ENCODE peak calls at places on chromosome 11, in seven cellular contexts. One of them, this sample, is unnamed.

GRCh38 chr11:456533-456932 is 6.5 kb downstream of the PTDSS2 start:
- DNase-seq in osteoblast: peak
- DNase-seq in neuronal stem cell: no peak
- DNase-seq in mammary epithelial cell: no peak
- DNase-seq in hepatocyte: no peak
- DNase-seq in neural progenitor cell: no peak
- DNase-seq in IMR-90: no peak
- DNase-seq in this sample: no peak

GRCh38 chr11:102912482-102912830 is 37.7 kb upstream of the MMP12 start:
- DNase-seq in osteoblast: no peak
- DNase-seq in neuronal stem cell: no peak
- DNase-seq in mammary epithelial cell: peak
- DNase-seq in hepatocyte: no peak
- DNase-seq in neural progenitor cell: no peak
- DNase-seq in IMR-90: peak
- DNase-seq in this sample: no peak

GRCh38 chr11:72787262-72788104 is 6.4 kb downstream of the STARD10 start:
- DNase-seq in osteoblast: peak
- DNase-seq in neuronal stem cell: no peak
- DNase-seq in mammary epithelial cell: no peak
- DNase-seq in hepatocyte: peak
- DNase-seq in neural progenitor cell: peak
- DNase-seq in IMR-90: no peak
- DNase-seq in this sample: no peak

GRCh38 chr11:57357827-57358226 is 19.7 kb downstream of the P2RX3 start:
- DNase-seq in osteoblast: peak
- DNase-seq in neuronal stem cell: no peak
- DNase-seq in mammary epithelial cell: no peak
- DNase-seq in hepatocyte: peak
- DNase-seq in neural progenitor cell: no peak
- DNase-seq in IMR-90: peak
- DNase-seq in this sample: no peak

GRCh38 chr11:58059011-58059358 is 28.2 kb downstream of the OR6Q1 start:
- DNase-seq in osteoblast: peak
- DNase-seq in neuronal stem cell: peak
- DNase-seq in mammary epithelial cell: peak
- DNase-seq in hepatocyte: peak
- DNase-seq in neural progenitor cell: peak
- DNase-seq in IMR-90: peak
- DNase-seq in this sample: peak

GRCh38 chr11:28976801-28977145 is 868.6 kb downstream of the METTL15 start:
- DNase-seq in osteoblast: no peak
- DNase-seq in neuronal stem cell: no peak
- DNase-seq in mammary epithelial cell: no peak
- DNase-seq in hepatocyte: peak
- DNase-seq in neural progenitor cell: no peak
- DNase-seq in IMR-90: no peak
- DNase-seq in this sample: peak

GRCh38 chr11:120052196-120052775 is 85.6 kb downstream of the TRIM29 start:
- DNase-seq in osteoblast: no peak
- DNase-seq in neuronal stem cell: no peak
- DNase-seq in mammary epithelial cell: no peak
- DNase-seq in hepatocyte: no peak
- DNase-seq in neural progenitor cell: no peak
- DNase-seq in IMR-90: no peak
- DNase-seq in this sample: no peak

GRCh38 chr11:73982595-73982989 is at the start of gene UCP2:
- DNase-seq in osteoblast: peak
- DNase-seq in neuronal stem cell: no peak
- DNase-seq in mammary epithelial cell: no peak
- DNase-seq in hepatocyte: peak
- DNase-seq in neural progenitor cell: peak
- DNase-seq in IMR-90: peak
- DNase-seq in this sample: peak

GRCh38 chr11:79481795-79482194 is 41.0 kb upstream of the TENM4 start:
- DNase-seq in osteoblast: no peak
- DNase-seq in neuronal stem cell: no peak
- DNase-seq in mammary epithelial cell: no peak
- DNase-seq in hepatocyte: no peak
- DNase-seq in neural progenitor cell: no peak
- DNase-seq in IMR-90: no peak
- DNase-seq in this sample: no peak
- H2AFZ ChIP-seq in osteoblast: no peak
- H2AFZ ChIP-seq in neuronal stem cell: no peak
- H2AFZ ChIP-seq in mammary epithelial cell: no peak
- H2AFZ ChIP-seq in hepatocyte: no peak
- H2AFZ ChIP-seq in neural progenitor cell: no peak
- H2AFZ ChIP-seq in IMR-90: no peak
- H2AFZ ChIP-seq in this sample: no peak

GRCh38 chr11:67286621-67287333 is 2.3 kb upstream of the ANKRD13D start:
- DNase-seq in osteoblast: peak
- DNase-seq in neuronal stem cell: no peak
- DNase-seq in mammary epithelial cell: no peak
- DNase-seq in hepatocyte: no peak
- DNase-seq in neural progenitor cell: no peak
- DNase-seq in IMR-90: no peak
- DNase-seq in this sample: no peak

GRCh38 chr11:67282876-67283371 is 6.2 kb upstream of the ANKRD13D start:
- DNase-seq in osteoblast: peak
- DNase-seq in neuronal stem cell: no peak
- DNase-seq in mammary epithelial cell: no peak
- DNase-seq in hepatocyte: no peak
- DNase-seq in neural progenitor cell: no peak
- DNase-seq in IMR-90: no peak
- DNase-seq in this sample: no peak

GRCh38 chr11:67285541-67286498 is 3.3 kb upstream of the ANKRD13D start:
- DNase-seq in osteoblast: peak
- DNase-seq in neuronal stem cell: no peak
- DNase-seq in mammary epithelial cell: no peak
- DNase-seq in hepatocyte: no peak
- DNase-seq in neural progenitor cell: no peak
- DNase-seq in IMR-90: no peak
- DNase-seq in this sample: no peak

GRCh38 chr11:67283490-67283963 is 5.6 kb upstream of the ANKRD13D start:
- DNase-seq in osteoblast: peak
- DNase-seq in neuronal stem cell: no peak
- DNase-seq in mammary epithelial cell: no peak
- DNase-seq in hepatocyte: no peak
- DNase-seq in neural progenitor cell: no peak
- DNase-seq in IMR-90: no peak
- DNase-seq in this sample: no peak

GRCh38 chr11:67284811-67285540 is 4.1 kb upstream of the ANKRD13D start:
- DNase-seq in osteoblast: peak
- DNase-seq in neuronal stem cell: no peak
- DNase-seq in mammary epithelial cell: no peak
- DNase-seq in hepatocyte: no peak
- DNase-seq in neural progenitor cell: no peak
- DNase-seq in IMR-90: no peak
- DNase-seq in this sample: no peak
- H3K27ac ChIP-seq in osteoblast: no peak
- H3K27ac ChIP-seq in neuronal stem cell: no peak
- H3K27ac ChIP-seq in mammary epithelial cell: no peak
- H3K27ac ChIP-seq in hepatocyte: no peak
- H3K27ac ChIP-seq in neural progenitor cell: no peak
- H3K27ac ChIP-seq in IMR-90: no peak
- H3K27ac ChIP-seq in this sample: no peak

GRCh38 chr11:69639843-69640242 is 1.1 kb upstream of the CCND1 start:
- DNase-seq in osteoblast: no peak
- DNase-seq in neuronal stem cell: no peak
- DNase-seq in mammary epithelial cell: no peak
- DNase-seq in hepatocyte: no peak
- DNase-seq in neural progenitor cell: no peak
- DNase-seq in IMR-90: no peak
- DNase-seq in this sample: no peak
- H3K4me3 ChIP-seq in osteoblast: peak
- H3K4me3 ChIP-seq in neuronal stem cell: peak
- H3K4me3 ChIP-seq in mammary epithelial cell: peak
- H3K4me3 ChIP-seq in hepatocyte: peak
- H3K4me3 ChIP-seq in neural progenitor cell: peak
- H3K4me3 ChIP-seq in IMR-90: peak
- H3K4me3 ChIP-seq in this sample: peak

GRCh38 chr11:4699697-4700435 is 2.2 kb upstream of the OR51E2 start:
- DNase-seq in osteoblast: no peak
- DNase-seq in neuronal stem cell: no peak
- DNase-seq in mammary epithelial cell: no peak
- DNase-seq in hepatocyte: no peak
- DNase-seq in neural progenitor cell: no peak
- DNase-seq in IMR-90: no peak
- DNase-seq in this sample: no peak
- H2AFZ ChIP-seq in osteoblast: no peak
- H2AFZ ChIP-seq in neuronal stem cell: no peak
- H2AFZ ChIP-seq in mammary epithelial cell: no peak
- H2AFZ ChIP-seq in hepatocyte: no peak
- H2AFZ ChIP-seq in neural progenitor cell: no peak
- H2AFZ ChIP-seq in IMR-90: no peak
- H2AFZ ChIP-seq in this sample: no peak

GRCh38 chr11:2459796-2460531 is 15.2 kb downstream of the KCNQ1 start:
- DNase-seq in osteoblast: peak
- DNase-seq in neuronal stem cell: no peak
- DNase-seq in mammary epithelial cell: no peak
- DNase-seq in hepatocyte: no peak
- DNase-seq in neural progenitor cell: no peak
- DNase-seq in IMR-90: no peak
- DNase-seq in this sample: no peak
- H3K27ac ChIP-seq in osteoblast: no peak
- H3K27ac ChIP-seq in neuronal stem cell: no peak
- H3K27ac ChIP-seq in mammary epithelial cell: no peak
- H3K27ac ChIP-seq in hepatocyte: no peak
- H3K27ac ChIP-seq in neural progenitor cell: no peak
- H3K27ac ChIP-seq in IMR-90: no peak
- H3K27ac ChIP-seq in this sample: no peak

GRCh38 chr11:113833151-113833550 is 42.2 kb downstream of the USP28 start:
- DNase-seq in osteoblast: no peak
- DNase-seq in neuronal stem cell: no peak
- DNase-seq in mammary epithelial cell: peak
- DNase-seq in hepatocyte: no peak
- DNase-seq in neural progenitor cell: no peak
- DNase-seq in IMR-90: no peak
- DNase-seq in this sample: no peak

GRCh38 chr11:113835306-113835705 is 40.1 kb downstream of the USP28 start:
- DNase-seq in osteoblast: no peak
- DNase-seq in neuronal stem cell: no peak
- DNase-seq in mammary epithelial cell: no peak
- DNase-seq in hepatocyte: no peak
- DNase-seq in neural progenitor cell: no peak
- DNase-seq in IMR-90: no peak
- DNase-seq in this sample: no peak

GRCh38 chr11:113828186-113828585 is 47.2 kb downstream of the USP28 start:
- DNase-seq in osteoblast: no peak
- DNase-seq in neuronal stem cell: no peak
- DNase-seq in mammary epithelial cell: no peak
- DNase-seq in hepatocyte: no peak
- DNase-seq in neural progenitor cell: no peak
- DNase-seq in IMR-90: no peak
- DNase-seq in this sample: no peak

GRCh38 chr11:113831314-113831713 is 44.1 kb downstream of the USP28 start:
- DNase-seq in osteoblast: no peak
- DNase-seq in neuronal stem cell: no peak
- DNase-seq in mammary epithelial cell: no peak
- DNase-seq in hepatocyte: no peak
- DNase-seq in neural progenitor cell: no peak
- DNase-seq in IMR-90: no peak
- DNase-seq in this sample: no peak
- H3K4me3 ChIP-seq in osteoblast: no peak
- H3K4me3 ChIP-seq in neuronal stem cell: no peak
- H3K4me3 ChIP-seq in mammary epithelial cell: no peak
- H3K4me3 ChIP-seq in hepatocyte: no peak
- H3K4me3 ChIP-seq in neural progenitor cell: no peak
- H3K4me3 ChIP-seq in IMR-90: no peak
- H3K4me3 ChIP-seq in this sample: no peak

DNA sequence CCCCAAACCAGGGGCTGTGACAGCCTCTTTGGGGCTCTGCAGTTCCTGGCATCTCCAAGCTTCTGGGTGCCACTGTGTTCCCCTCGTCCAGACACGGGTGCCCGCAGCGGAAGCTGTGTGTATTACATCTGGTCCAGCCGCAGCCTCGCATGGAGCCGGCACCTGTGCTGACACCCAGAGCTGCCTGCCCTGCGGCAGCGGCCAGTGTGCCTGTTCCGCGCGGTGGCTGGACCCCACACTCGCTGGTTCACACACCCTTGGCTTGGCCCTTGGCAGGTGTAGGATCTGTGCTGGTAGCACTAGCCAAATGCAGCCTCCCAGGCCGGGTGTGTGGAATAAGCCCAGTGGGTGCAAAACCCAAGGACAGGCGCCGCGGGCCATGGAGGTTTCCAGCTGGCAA is 24.5 kb upstream of the RNASEH2C start:
- DNase-seq in osteoblast: no peak
- DNase-seq in neuronal stem cell: no peak
- DNase-seq in mammary epithelial cell: no peak
- DNase-seq in hepatocyte: no peak
- DNase-seq in neural progenitor cell: no peak
- DNase-seq in IMR-90: no peak
- DNase-seq in this sample: no peak
- H2AFZ ChIP-seq in osteoblast: no peak
- H2AFZ ChIP-seq in neuronal stem cell: no peak
- H2AFZ ChIP-seq in mammary epithelial cell: no peak
- H2AFZ ChIP-seq in hepatocyte: no peak
- H2AFZ ChIP-seq in neural progenitor cell: no peak
- H2AFZ ChIP-seq in IMR-90: peak
- H2AFZ ChIP-seq in this sample: no peak

DNA sequence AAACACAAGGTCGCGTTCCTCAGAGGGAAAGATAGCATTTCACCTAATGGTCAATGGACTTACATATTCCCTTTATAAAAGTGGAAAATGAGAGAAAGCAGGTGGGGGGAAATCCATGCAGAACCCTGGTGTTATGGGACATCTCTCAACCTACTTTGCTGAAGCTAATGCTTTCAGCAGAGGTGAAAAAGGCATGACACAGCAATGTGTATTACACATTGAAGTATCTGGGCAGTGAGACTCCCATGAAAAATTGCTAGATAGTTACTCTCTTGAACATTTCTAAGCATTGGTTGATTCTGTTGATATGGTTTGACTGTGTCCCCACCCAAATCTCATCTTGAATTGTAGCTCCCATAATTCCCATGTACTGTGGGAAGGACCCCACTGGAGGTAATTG is 60.0 kb upstream of the PICALM start:
- DNase-seq in osteoblast: no peak
- DNase-seq in neuronal stem cell: no peak
- DNase-seq in mammary epithelial cell: no peak
- DNase-seq in hepatocyte: no peak
- DNase-seq in neural progenitor cell: no peak
- DNase-seq in IMR-90: no peak
- DNase-seq in this sample: no peak
- H3K27ac ChIP-seq in osteoblast: no peak
- H3K27ac ChIP-seq in neuronal stem cell: no peak
- H3K27ac ChIP-seq in mammary epithelial cell: no peak
- H3K27ac ChIP-seq in hepatocyte: no peak
- H3K27ac ChIP-seq in neural progenitor cell: no peak
- H3K27ac ChIP-seq in IMR-90: no peak
- H3K27ac ChIP-seq in this sample: no peak